ENCODE peak calls at places on chromosome 14, in eight cellular contexts. C, H, Q, D, S, A, J and V are unnamed samples. For H3K4me1 and H3K36me3, the result is how much of the 10 kb centered on the place peaks cover.

GRCh38 chr14:54637270-54637669 is 70.3 kb downstream of the SAMD4A start:
- DNase-seq in H (peak), Q (no peak), S (no peak), J (no peak), A (no peak), C (no peak), D (no peak), V (no peak)

GRCh38 chr14:73203527-73203926 is 33.8 kb upstream of the PAPLN start:
- DNase-seq in C (no peak), J (no peak), S (no peak), A (no peak), H (no peak), D (no peak), Q (no peak), V (no peak)

GRCh38 chr14:54364555-54365415 is 32.0 kb upstream of the CDKN3 start:
- DNase-seq in Q (peak), A (peak), D (peak), H (no peak), J (no peak), S (peak), C (no peak), V (no peak)

GRCh38 chr14:99590746-99591555 is 13.1 kb downstream of the CCDC85C start:
- DNase-seq in C (no peak), Q (no peak), S (peak), J (no peak), A (no peak), D (no peak), H (no peak), V (no peak)

GRCh38 chr14:90819734-90820393 is 3.6 kb upstream of the TTC7B start:
- DNase-seq in A (no peak), S (no peak), H (no peak), C (peak), D (no peak), J (no peak), Q (no peak), V (no peak)

GRCh38 chr14:45651906-45652305 is 398.9 kb upstream of the MIS18BP1 start:
- DNase-seq in Q (no peak), H (no peak), D (no peak), C (no peak), S (no peak), J (no peak), A (no peak), V (no peak)

GRCh38 chr14:78142994-78143393 is 27.2 kb upstream of the NRXN3 start:
- DNase-seq in H (no peak), D (no peak), A (no peak), S (no peak), Q (no peak), C (no peak), J (no peak), V (no peak)

GRCh38 chr14:101017806-101018560 is 114.5 kb upstream of the RTL1 start:
- DNase-seq in D (peak), J (no peak), H (no peak), C (peak), A (no peak), Q (no peak), S (no peak), V (peak)

GRCh38 chr14:101980251-101980650 is 15.9 kb downstream of the DYNC1H1 start:
- DNase-seq in Q (no peak), A (no peak), S (no peak), H (no peak), D (peak), J (no peak), C (no peak), V (no peak)

GRCh38 chr14:67532998-67533753 is at the start of gene PLEKHH1:
- DNase-seq in J (peak), H (peak), D (peak), Q (peak), C (peak), A (peak), S (peak), V (peak)

GRCh38 chr14:89959853-89960493 is 4.2 kb downstream of the TDP1 start:
- DNase-seq in Q (no peak), S (no peak), H (no peak), C (no peak), J (no peak), A (no peak), D (no peak), V (no peak)

GRCh38 chr14:22824711-22825359 is 4.9 kb upstream of the MRPL52 start:
- DNase-seq in J (no peak), A (peak), H (peak), Q (no peak), S (peak), D (no peak), C (no peak), V (no peak)

GRCh38 chr14:90616881-90617280 is 199.3 kb downstream of the TTC7B start:
- DNase-seq in J (no peak), H (no peak), Q (no peak), S (no peak), D (no peak), A (no peak), C (no peak), V (no peak)

GRCh38 chr14:31449971-31450610 is 7.2 kb downstream of the DTD2 start:
- DNase-seq in Q (no peak), S (no peak), D (no peak), C (no peak), J (no peak), A (peak), H (no peak), V (no peak)

GRCh38 chr14:90726656-90727055 is 89.6 kb downstream of the TTC7B start:
- DNase-seq in A (peak), C (peak), D (peak), J (peak), S (peak), H (peak), Q (peak), V (no peak)

GRCh38 chr14:58216544-58216943 is 16.6 kb downstream of the ACTR10 start:
- DNase-seq in C (no peak), Q (no peak), J (no peak), H (no peak), A (no peak), S (no peak), D (no peak), V (no peak)

GRCh38 chr14:59427653-59428578 is 37.3 kb downstream of the GPR135 start:
- DNase-seq in S (peak), D (no peak), A (no peak), C (no peak), J (no peak), Q (peak), H (no peak), V (peak)

GRCh38 chr14:69315302-69315701 is 55.3 kb downstream of the GALNT16 start:
- DNase-seq in Q (no peak), C (no peak), A (no peak), H (no peak), S (peak), D (no peak), J (no peak), V (peak)
- H3K4me1 ChIP-seq in Q (under half), C (under half), A (under half), H (under half), S (under half), D (under half), J (under half), V (under half)

GRCh38 chr14:95104911-95105310 is 52.4 kb downstream of the DICER1 start:
- DNase-seq in S (no peak), C (no peak), A (no peak), Q (no peak), H (no peak), D (no peak), J (no peak), V (no peak)

GRCh38 chr14:95107711-95108110 is 49.6 kb downstream of the DICER1 start:
- DNase-seq in J (no peak), S (no peak), C (no peak), D (no peak), A (no peak), Q (no peak), H (no peak), V (no peak)

GRCh38 chr14:95102678-95103039 is 54.7 kb downstream of the DICER1 start:
- DNase-seq in Q (no peak), C (no peak), J (no peak), A (no peak), D (no peak), H (no peak), S (no peak), V (no peak)

GRCh38 chr14:95110178-95110577 is 47.2 kb downstream of the DICER1 start:
- DNase-seq in S (no peak), Q (no peak), J (no peak), D (no peak), A (no peak), C (no peak), H (no peak), V (no peak)

DNA sequence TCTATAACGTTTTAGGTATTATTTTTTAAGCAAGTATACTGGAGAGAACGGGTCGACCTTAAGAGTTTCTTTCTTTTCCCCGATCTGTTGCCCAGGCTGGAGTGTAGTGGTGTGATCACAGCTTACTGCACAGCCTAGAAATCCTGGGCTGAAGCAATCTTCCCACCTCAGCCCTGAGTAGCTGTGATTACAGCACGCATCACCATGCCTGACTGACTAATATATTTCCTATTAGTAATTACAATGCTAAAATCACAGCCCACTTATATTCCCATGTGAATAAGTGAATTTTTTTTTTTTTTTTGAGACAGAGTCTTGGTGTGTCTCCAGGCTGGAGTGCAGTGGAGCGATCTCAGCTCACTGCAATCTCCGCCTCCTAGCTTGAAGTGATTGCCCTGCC is 50.4 kb downstream of the DICER1 start:
- DNase-seq in J (no peak), H (no peak), S (no peak), D (no peak), Q (no peak), A (peak), C (no peak), V (no peak)
- H3K36me3 ChIP-seq in J (half or more), H (under half), S (under half), D (under half), Q (under half), A (under half), C (half or more), V (half or more)

DNA sequence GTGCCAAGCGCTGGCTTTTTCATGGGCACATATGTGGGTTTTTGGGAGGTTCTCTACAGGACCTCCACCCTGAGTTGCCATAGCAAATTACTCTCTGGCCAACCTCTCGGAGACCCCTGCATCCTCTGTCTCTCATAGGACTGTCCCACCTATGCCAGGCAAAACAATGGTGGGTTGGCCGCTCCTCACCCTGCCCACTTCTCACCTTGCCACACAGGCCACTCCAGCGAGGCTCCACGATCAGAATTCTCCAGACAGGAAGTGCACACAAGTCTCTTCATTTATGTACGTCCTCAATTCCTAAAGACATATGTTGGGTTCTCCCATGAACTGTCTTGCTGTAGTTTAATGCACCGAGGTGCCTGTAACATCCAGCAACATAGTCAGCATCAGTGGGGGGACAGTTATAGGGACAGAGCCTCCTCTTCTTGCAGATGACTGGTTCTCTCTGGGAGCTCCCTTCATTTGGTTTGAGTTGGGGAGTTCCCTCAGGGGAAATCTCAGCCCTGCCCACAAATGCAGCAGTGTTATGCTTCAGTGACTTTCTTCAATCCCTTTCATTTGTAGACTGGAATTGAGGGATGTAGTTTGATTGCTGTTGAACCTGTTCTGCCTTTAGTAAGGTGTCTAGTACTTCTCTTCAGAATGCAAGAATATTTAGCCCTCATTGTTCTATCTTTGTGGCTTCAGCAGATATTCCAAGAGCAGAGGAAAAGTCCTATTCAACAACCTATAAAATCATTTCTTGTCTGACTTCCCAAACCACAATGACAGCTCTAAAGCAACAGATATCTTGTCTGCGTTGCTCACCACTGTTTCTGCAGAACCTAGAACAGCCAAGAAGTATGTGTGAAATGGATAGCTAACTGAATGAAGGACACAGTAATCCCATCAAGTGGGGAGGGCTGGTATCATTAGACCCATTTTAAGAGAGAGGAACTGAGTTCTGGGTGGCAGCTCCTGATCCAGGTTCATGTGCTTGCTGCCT is 2.8 kb upstream of the LTBP2 start:
- DNase-seq in J (no peak), C (no peak), H (peak), Q (no peak), A (peak), D (no peak), S (no peak), V (no peak)
- H3K4me1 ChIP-seq in J (under half), C (half or more), H (half or more), Q (under half), A (half or more), D (under half), S (under half), V (under half)

GRCh38 chr14:103684471-103684870 is 30.8 kb downstream of the XRCC3 start:
- DNase-seq in C (no peak), S (no peak), H (no peak), D (no peak), J (no peak), Q (peak), A (no peak), V (no peak)

GRCh38 chr14:103686831-103687485 is 28.3 kb downstream of the XRCC3 start:
- DNase-seq in C (no peak), H (no peak), Q (peak), J (no peak), A (no peak), D (no peak), S (no peak), V (peak)

GRCh38 chr14:103685276-103686211 is 29.7 kb downstream of the XRCC3 start:
- DNase-seq in J (no peak), D (no peak), C (no peak), S (no peak), A (no peak), H (no peak), Q (peak), V (no peak)

GRCh38 chr14:103683139-103683538 is 32.1 kb downstream of the XRCC3 start:
- DNase-seq in C (no peak), J (no peak), A (no peak), H (no peak), S (no peak), D (no peak), Q (peak), V (no peak)

DNA sequence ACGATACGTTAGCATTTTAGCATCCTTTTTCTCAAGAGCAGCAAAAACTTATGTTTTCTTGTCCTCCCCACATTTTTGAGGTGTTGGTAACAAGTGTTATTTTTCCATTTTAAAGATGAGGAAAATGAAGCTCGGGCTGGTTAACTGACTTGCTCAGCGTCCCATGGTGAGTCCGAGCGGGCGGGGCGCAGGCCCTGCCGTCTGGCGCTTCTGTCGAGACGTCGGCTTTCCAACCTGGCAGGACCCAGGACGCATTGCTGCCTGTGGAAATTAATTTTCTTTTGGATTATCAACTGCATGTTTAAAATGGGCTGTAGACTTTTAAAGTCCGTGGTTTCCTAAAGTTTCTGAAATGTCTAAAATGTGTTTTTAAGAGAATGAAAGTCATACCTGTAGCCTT is 30.4 kb downstream of the XRCC3 start:
- DNase-seq in C (no peak), J (no peak), A (no peak), Q (peak), D (no peak), S (no peak), H (no peak), V (no peak)
- H3K36me3 ChIP-seq in C (half or more), J (under half), A (under half), Q (under half), D (under half), S (under half), H (half or more), V (half or more)

GRCh38 chr14:92108345-92109254 is 2.2 kb upstream of the ATXN3 start:
- DNase-seq in H (no peak), S (no peak), D (no peak), A (no peak), Q (no peak), J (peak), C (no peak), V (no peak)

GRCh38 chr14:92105073-92105844 is 1.1 kb downstream of the ATXN3 start:
- DNase-seq in C (no peak), Q (no peak), A (peak), J (no peak), D (no peak), S (no peak), H (no peak), V (no peak)

GRCh38 chr14:92105845-92106094 is 612 bp downstream of the ATXN3 start:
- DNase-seq in S (peak), D (peak), J (peak), C (peak), Q (peak), H (no peak), A (no peak), V (peak)

GRCh38 chr14:92106095-92106937 is at the start of gene ATXN3:
- DNase-seq in D (peak), S (peak), C (peak), Q (peak), J (peak), A (peak), H (peak), V (peak)

GRCh38 chr14:92109490-92109889 is 3.1 kb upstream of the ATXN3 start:
- DNase-seq in A (no peak), D (no peak), Q (no peak), H (no peak), J (no peak), C (no peak), S (no peak), V (no peak)
- H3K4me1 ChIP-seq in A (under half), D (under half), Q (under half), H (under half), J (under half), C (under half), S (under half), V (under half)

DNA sequence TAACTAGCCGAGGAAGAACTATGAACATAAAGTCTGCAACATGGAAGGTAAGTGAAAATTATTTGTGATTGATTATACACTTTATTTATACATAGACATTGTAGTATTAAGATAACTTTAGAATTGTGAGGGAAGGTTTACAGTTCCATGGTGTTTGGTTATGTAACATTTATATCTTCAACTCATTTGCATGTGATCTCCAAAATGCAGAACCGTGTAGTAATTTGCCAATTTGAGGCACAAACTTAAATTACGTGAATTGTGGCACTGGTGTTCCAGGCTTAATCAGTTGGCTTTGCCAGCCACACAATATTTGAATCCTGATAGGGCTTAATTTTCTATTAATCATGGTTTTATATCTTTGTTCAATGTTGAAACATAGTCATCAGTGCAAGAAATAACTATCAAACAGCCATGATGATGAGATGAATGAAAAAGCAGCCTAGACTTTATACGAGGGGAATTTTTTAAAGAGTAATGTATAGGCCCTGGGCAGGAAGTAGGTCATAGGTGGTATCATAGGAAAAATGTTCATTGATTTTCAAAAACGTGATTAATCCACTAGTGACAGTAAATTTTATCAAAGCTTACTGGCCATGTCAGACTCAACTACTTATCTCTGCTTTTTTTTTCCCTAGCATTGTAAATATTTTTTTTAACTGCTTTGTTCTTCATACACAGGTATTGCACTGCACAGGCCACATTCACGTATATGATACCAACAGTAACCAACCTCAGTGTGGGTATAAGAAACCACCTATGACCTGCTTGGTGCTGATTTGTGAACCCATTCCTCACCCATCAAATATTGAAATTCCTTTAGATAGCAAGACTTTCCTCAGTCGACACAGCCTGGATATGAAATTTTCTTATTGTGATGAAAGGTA is 31.7 kb downstream of the HIF1A start:
- DNase-seq in A (no peak), S (no peak), D (no peak), Q (no peak), H (no peak), J (no peak), C (no peak), V (no peak)
- H3K36me3 ChIP-seq in A (half or more), S (under half), D (under half), Q (under half), H (half or more), J (half or more), C (under half), V (under half)

DNA sequence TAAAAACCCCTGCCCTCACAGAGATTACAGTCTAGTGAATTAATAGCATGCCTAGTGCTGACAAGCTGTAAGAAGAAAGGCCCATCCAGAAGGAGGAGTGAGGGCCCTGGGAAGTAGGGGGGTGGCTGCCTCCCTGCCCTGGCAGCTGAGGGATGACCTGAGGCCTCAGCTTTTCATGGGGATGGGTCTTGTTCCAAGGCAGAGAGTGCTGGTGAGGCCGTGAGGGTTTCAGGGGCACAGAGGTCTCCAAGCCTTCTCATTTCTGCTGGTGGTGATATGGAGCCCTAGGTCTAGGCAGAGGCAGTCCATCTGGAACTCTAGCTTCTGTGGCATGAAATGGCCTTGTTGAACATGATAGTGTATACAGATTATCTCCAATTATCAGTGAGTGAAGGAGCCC is 114.4 kb downstream of the ZFP36L1 start:
- DNase-seq in J (no peak), A (no peak), D (no peak), S (no peak), Q (peak), H (no peak), C (no peak), V (no peak)
- H3K4me1 ChIP-seq in J (under half), A (half or more), D (under half), S (under half), Q (under half), H (half or more), C (half or more), V (under half)

GRCh38 chr14:69375182-69375581 is 22.9 kb downstream of the ERH start:
- DNase-seq in H (no peak), A (no peak), D (no peak), J (no peak), Q (no peak), C (no peak), S (no peak), V (no peak)

GRCh38 chr14:69374235-69374634 is 23.9 kb downstream of the ERH start:
- DNase-seq in D (no peak), J (no peak), H (no peak), A (no peak), Q (no peak), S (no peak), C (no peak), V (no peak)

GRCh38 chr14:69378274-69378673 is 19.8 kb downstream of the ERH start:
- DNase-seq in C (no peak), D (no peak), J (no peak), Q (no peak), A (peak), H (no peak), S (no peak), V (no peak)

GRCh38 chr14:69376439-69376838 is 21.7 kb downstream of the ERH start:
- DNase-seq in D (no peak), A (peak), H (no peak), C (no peak), J (no peak), S (no peak), Q (no peak), V (no peak)

GRCh38 chr14:69375722-69376121 is 22.4 kb downstream of the ERH start:
- DNase-seq in H (no peak), J (no peak), S (no peak), A (no peak), D (no peak), C (no peak), Q (no peak), V (no peak)
- H3K36me3 ChIP-seq in H (under half), J (under half), S (under half), A (under half), D (under half), C (under half), Q (under half), V (under half)